ENCODE peak calls at places on chromosomes 12 and 14, in nine cellular contexts. One of them, this sample, is unnamed. For H3K4me1, the result is how much of the 10 kb centered on the place peaks cover.

GRCh38 chr12:102195826-102196225 is 1.8 kb downstream of the PMCH start:
- DNase-seq in GM23338: no peak
- DNase-seq in SK-N-SH: no peak
- DNase-seq in PC-3: no peak
- DNase-seq in neural progenitor cell: no peak
- DNase-seq in MM.1S: no peak
- DNase-seq in HCT116: no peak
- DNase-seq in OCI-LY7: no peak
- DNase-seq in hepatocyte: no peak
- DNase-seq in this sample: no peak

GRCh38 chr12:31887109-31887811 is 72.0 kb upstream of the RESF1 start:
- DNase-seq in GM23338: no peak
- DNase-seq in hepatocyte: no peak
- DNase-seq in MM.1S: peak
- DNase-seq in HCT116: no peak
- DNase-seq in neural progenitor cell: no peak
- DNase-seq in PC-3: no peak
- DNase-seq in OCI-LY7: peak
- DNase-seq in SK-N-SH: no peak
- DNase-seq in this sample: no peak

GRCh38 chr12:8692573-8692972 is 5.2 kb upstream of the RIMKLB start:
- DNase-seq in MM.1S: no peak
- DNase-seq in HCT116: no peak
- DNase-seq in GM23338: peak
- DNase-seq in SK-N-SH: peak
- DNase-seq in PC-3: no peak
- DNase-seq in OCI-LY7: peak
- DNase-seq in neural progenitor cell: peak
- DNase-seq in hepatocyte: peak
- DNase-seq in this sample: no peak

GRCh38 chr14:55125403-55125802 is 3.6 kb upstream of the LGALS3 start:
- DNase-seq in MM.1S: no peak
- DNase-seq in neural progenitor cell: no peak
- DNase-seq in hepatocyte: no peak
- DNase-seq in SK-N-SH: no peak
- DNase-seq in OCI-LY7: no peak
- DNase-seq in PC-3: peak
- DNase-seq in HCT116: no peak
- DNase-seq in GM23338: no peak
- DNase-seq in this sample: no peak

GRCh38 chr12:121513464-121514183 is 67.2 kb downstream of the KDM2B start:
- DNase-seq in GM23338: peak
- DNase-seq in SK-N-SH: peak
- DNase-seq in OCI-LY7: peak
- DNase-seq in MM.1S: peak
- DNase-seq in PC-3: peak
- DNase-seq in HCT116: peak
- DNase-seq in neural progenitor cell: peak
- DNase-seq in hepatocyte: peak
- DNase-seq in this sample: no peak

GRCh38 chr12:5868585-5869295 is 76.3 kb downstream of the ANO2 start:
- DNase-seq in OCI-LY7: no peak
- DNase-seq in GM23338: no peak
- DNase-seq in SK-N-SH: no peak
- DNase-seq in PC-3: no peak
- DNase-seq in HCT116: no peak
- DNase-seq in MM.1S: no peak
- DNase-seq in neural progenitor cell: no peak
- DNase-seq in hepatocyte: no peak
- DNase-seq in this sample: no peak

GRCh38 chr14:57928732-57929131 is 62.8 kb upstream of the SLC35F4 start:
- DNase-seq in SK-N-SH: no peak
- DNase-seq in HCT116: no peak
- DNase-seq in MM.1S: no peak
- DNase-seq in hepatocyte: no peak
- DNase-seq in GM23338: no peak
- DNase-seq in neural progenitor cell: no peak
- DNase-seq in PC-3: no peak
- DNase-seq in OCI-LY7: no peak
- DNase-seq in this sample: no peak

GRCh38 chr14:79056879-79057278 is 886.7 kb downstream of the NRXN3 start:
- DNase-seq in hepatocyte: no peak
- DNase-seq in HCT116: no peak
- DNase-seq in SK-N-SH: no peak
- DNase-seq in PC-3: no peak
- DNase-seq in neural progenitor cell: no peak
- DNase-seq in GM23338: no peak
- DNase-seq in MM.1S: no peak
- DNase-seq in OCI-LY7: no peak
- DNase-seq in this sample: peak

GRCh38 chr12:112354399-112354798 is 27.8 kb downstream of the HECTD4 start:
- DNase-seq in HCT116: no peak
- DNase-seq in SK-N-SH: no peak
- DNase-seq in GM23338: no peak
- DNase-seq in PC-3: no peak
- DNase-seq in neural progenitor cell: no peak
- DNase-seq in OCI-LY7: no peak
- DNase-seq in MM.1S: no peak
- DNase-seq in hepatocyte: no peak
- DNase-seq in this sample: no peak

GRCh38 chr14:102182190-102182589 is 42.5 kb downstream of the WDR20 start:
- DNase-seq in neural progenitor cell: no peak
- DNase-seq in OCI-LY7: no peak
- DNase-seq in HCT116: no peak
- DNase-seq in hepatocyte: no peak
- DNase-seq in SK-N-SH: no peak
- DNase-seq in GM23338: no peak
- DNase-seq in MM.1S: no peak
- DNase-seq in PC-3: peak
- DNase-seq in this sample: peak

GRCh38 chr14:64563696-64564095 is 13.9 kb downstream of the PPP1R36 start:
- DNase-seq in MM.1S: no peak
- DNase-seq in SK-N-SH: no peak
- DNase-seq in hepatocyte: no peak
- DNase-seq in neural progenitor cell: no peak
- DNase-seq in GM23338: no peak
- DNase-seq in OCI-LY7: no peak
- DNase-seq in HCT116: no peak
- DNase-seq in PC-3: no peak
- DNase-seq in this sample: no peak

GRCh38 chr12:98803468-98804209 is 158.5 kb downstream of the APAF1 start:
- DNase-seq in MM.1S: no peak
- DNase-seq in PC-3: no peak
- DNase-seq in neural progenitor cell: no peak
- DNase-seq in OCI-LY7: no peak
- DNase-seq in GM23338: no peak
- DNase-seq in SK-N-SH: no peak
- DNase-seq in hepatocyte: no peak
- DNase-seq in HCT116: peak
- DNase-seq in this sample: peak

GRCh38 chr14:95296595-95297365 is 22.9 kb downstream of the CLMN start:
- DNase-seq in PC-3: no peak
- DNase-seq in neural progenitor cell: no peak
- DNase-seq in GM23338: no peak
- DNase-seq in HCT116: no peak
- DNase-seq in SK-N-SH: no peak
- DNase-seq in OCI-LY7: no peak
- DNase-seq in hepatocyte: no peak
- DNase-seq in MM.1S: no peak
- DNase-seq in this sample: no peak

GRCh38 chr12:56332512-56333196 is 1.1 kb downstream of the PAN2 start:
- DNase-seq in neural progenitor cell: no peak
- DNase-seq in GM23338: no peak
- DNase-seq in PC-3: no peak
- DNase-seq in OCI-LY7: no peak
- DNase-seq in MM.1S: no peak
- DNase-seq in hepatocyte: no peak
- DNase-seq in SK-N-SH: no peak
- DNase-seq in HCT116: no peak
- DNase-seq in this sample: no peak

GRCh38 chr14:74882103-74882920 is 596 bp downstream of the DLST start:
- DNase-seq in OCI-LY7: peak
- DNase-seq in GM23338: peak
- DNase-seq in SK-N-SH: peak
- DNase-seq in HCT116: no peak
- DNase-seq in PC-3: peak
- DNase-seq in MM.1S: peak
- DNase-seq in hepatocyte: peak
- DNase-seq in neural progenitor cell: peak
- DNase-seq in this sample: peak

DNA sequence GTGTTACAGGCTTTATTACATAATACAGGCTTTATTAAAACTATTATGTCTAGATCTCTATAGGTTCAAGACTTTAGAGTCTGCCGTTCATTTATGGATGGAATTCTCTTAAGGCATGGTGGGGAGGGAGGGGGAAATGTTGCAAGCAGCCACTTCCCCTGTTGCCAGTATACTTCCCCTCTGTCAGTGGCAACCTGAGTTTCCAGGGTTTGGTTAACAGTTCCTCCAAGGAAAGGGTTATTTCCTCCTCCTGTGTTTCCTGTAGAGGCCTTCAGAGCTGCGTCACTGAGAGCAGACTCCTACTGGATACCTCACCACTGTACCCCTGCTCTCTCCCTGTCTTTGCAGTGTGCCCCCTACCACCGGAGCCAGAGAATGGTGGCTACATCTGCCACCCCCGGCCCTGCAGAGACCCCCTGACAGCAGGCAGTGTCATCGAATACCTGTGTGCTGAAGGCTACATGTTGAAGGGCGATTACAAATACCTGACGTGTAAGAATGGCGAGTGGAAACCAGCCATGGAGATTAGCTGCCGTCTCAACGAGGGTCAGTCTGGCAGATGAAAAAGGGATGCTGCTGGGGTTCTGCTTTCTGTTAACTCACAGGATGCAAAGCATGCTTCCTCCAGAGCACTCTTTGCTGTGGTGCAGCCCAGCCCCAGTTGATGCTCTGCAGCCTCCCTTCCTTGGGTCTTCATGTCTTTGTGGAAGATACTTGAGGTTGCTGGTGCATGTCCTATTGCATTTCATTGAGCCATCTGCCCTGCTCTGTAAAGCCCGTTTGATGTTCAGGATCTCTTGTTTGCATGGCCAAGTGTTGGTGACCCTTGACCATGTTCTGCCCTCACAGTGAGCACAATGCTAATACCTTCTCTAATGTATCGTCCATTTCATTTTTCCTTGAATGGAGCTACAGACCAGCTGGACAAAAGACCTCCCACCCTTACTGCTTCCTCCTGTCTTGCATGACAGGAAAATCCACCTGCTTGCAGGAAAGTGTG is 63.6 kb upstream of the SRSF5 start:
- DNase-seq in MM.1S: no peak
- DNase-seq in HCT116: no peak
- DNase-seq in neural progenitor cell: no peak
- DNase-seq in OCI-LY7: peak
- DNase-seq in PC-3: no peak
- DNase-seq in GM23338: no peak
- DNase-seq in hepatocyte: no peak
- DNase-seq in SK-N-SH: no peak
- DNase-seq in this sample: no peak
- H3K4me1 ChIP-seq in MM.1S: under half
- H3K4me1 ChIP-seq in HCT116: under half
- H3K4me1 ChIP-seq in neural progenitor cell: under half
- H3K4me1 ChIP-seq in OCI-LY7: half or more
- H3K4me1 ChIP-seq in PC-3: under half
- H3K4me1 ChIP-seq in GM23338: under half
- H3K4me1 ChIP-seq in hepatocyte: under half
- H3K4me1 ChIP-seq in SK-N-SH: under half
- H3K4me1 ChIP-seq in this sample: under half

GRCh38 chr14:93017898-93018297 is 94.9 kb downstream of the CHGA start:
- DNase-seq in hepatocyte: no peak
- DNase-seq in HCT116: no peak
- DNase-seq in MM.1S: no peak
- DNase-seq in OCI-LY7: no peak
- DNase-seq in GM23338: no peak
- DNase-seq in SK-N-SH: no peak
- DNase-seq in PC-3: no peak
- DNase-seq in neural progenitor cell: no peak
- DNase-seq in this sample: no peak
- H3K4me2 ChIP-seq in hepatocyte: no peak
- H3K4me2 ChIP-seq in HCT116: no peak
- H3K4me2 ChIP-seq in MM.1S: no peak
- H3K4me2 ChIP-seq in OCI-LY7: no peak
- H3K4me2 ChIP-seq in GM23338: peak
- H3K4me2 ChIP-seq in SK-N-SH: no peak
- H3K4me2 ChIP-seq in PC-3: no peak
- H3K4me2 ChIP-seq in neural progenitor cell: peak
- H3K4me2 ChIP-seq in this sample: no peak

GRCh38 chr12:4297617-4298016 is 23.4 kb upstream of the TIGAR start:
- DNase-seq in HCT116: no peak
- DNase-seq in hepatocyte: no peak
- DNase-seq in OCI-LY7: no peak
- DNase-seq in neural progenitor cell: no peak
- DNase-seq in PC-3: no peak
- DNase-seq in SK-N-SH: no peak
- DNase-seq in MM.1S: no peak
- DNase-seq in GM23338: no peak
- DNase-seq in this sample: no peak
- TF ChIP-seq EZH2phosphoT487 in HCT116: no peak
- TF ChIP-seq EZH2phosphoT487 in hepatocyte: no peak
- TF ChIP-seq EZH2phosphoT487 in OCI-LY7: no peak
- TF ChIP-seq EZH2phosphoT487 in neural progenitor cell: no peak
- TF ChIP-seq EZH2phosphoT487 in PC-3: no peak
- TF ChIP-seq EZH2phosphoT487 in SK-N-SH: no peak
- TF ChIP-seq EZH2phosphoT487 in MM.1S: no peak
- TF ChIP-seq EZH2phosphoT487 in GM23338: no peak
- TF ChIP-seq EZH2phosphoT487 in this sample: no peak

GRCh38 chr12:124558298-124558697 is 9.1 kb downstream of the NCOR2 start:
- DNase-seq in SK-N-SH: no peak
- DNase-seq in GM23338: no peak
- DNase-seq in PC-3: no peak
- DNase-seq in MM.1S: no peak
- DNase-seq in neural progenitor cell: no peak
- DNase-seq in HCT116: no peak
- DNase-seq in OCI-LY7: no peak
- DNase-seq in hepatocyte: no peak
- DNase-seq in this sample: no peak

GRCh38 chr12:124555168-124555928 is 12.1 kb downstream of the NCOR2 start:
- DNase-seq in OCI-LY7: no peak
- DNase-seq in SK-N-SH: no peak
- DNase-seq in HCT116: no peak
- DNase-seq in PC-3: no peak
- DNase-seq in hepatocyte: no peak
- DNase-seq in MM.1S: no peak
- DNase-seq in neural progenitor cell: no peak
- DNase-seq in GM23338: no peak
- DNase-seq in this sample: no peak

GRCh38 chr12:124556067-124556466 is 11.3 kb downstream of the NCOR2 start:
- DNase-seq in OCI-LY7: no peak
- DNase-seq in HCT116: no peak
- DNase-seq in SK-N-SH: no peak
- DNase-seq in MM.1S: no peak
- DNase-seq in GM23338: no peak
- DNase-seq in neural progenitor cell: no peak
- DNase-seq in PC-3: no peak
- DNase-seq in hepatocyte: no peak
- DNase-seq in this sample: no peak

GRCh38 chr12:124557518-124558223 is 9.7 kb downstream of the NCOR2 start:
- DNase-seq in PC-3: no peak
- DNase-seq in GM23338: peak
- DNase-seq in neural progenitor cell: no peak
- DNase-seq in HCT116: no peak
- DNase-seq in MM.1S: no peak
- DNase-seq in SK-N-SH: peak
- DNase-seq in OCI-LY7: no peak
- DNase-seq in hepatocyte: no peak
- DNase-seq in this sample: no peak

GRCh38 chr12:124556896-124557501 is 10.4 kb downstream of the NCOR2 start:
- DNase-seq in PC-3: no peak
- DNase-seq in GM23338: no peak
- DNase-seq in HCT116: no peak
- DNase-seq in OCI-LY7: no peak
- DNase-seq in SK-N-SH: peak
- DNase-seq in neural progenitor cell: peak
- DNase-seq in hepatocyte: no peak
- DNase-seq in MM.1S: no peak
- DNase-seq in this sample: no peak
- H3K4me1 ChIP-seq in PC-3: under half
- H3K4me1 ChIP-seq in GM23338: under half
- H3K4me1 ChIP-seq in HCT116: under half
- H3K4me1 ChIP-seq in OCI-LY7: under half
- H3K4me1 ChIP-seq in SK-N-SH: under half
- H3K4me1 ChIP-seq in neural progenitor cell: under half
- H3K4me1 ChIP-seq in hepatocyte: under half
- H3K4me1 ChIP-seq in MM.1S: under half
- H3K4me1 ChIP-seq in this sample: under half